ENCODE peak calls at places on chromosomes 12 and 14, in seven cellular contexts. Y is posterior cingulate gyrus; S is ACHN; N is activated T-helper 9 cell treated with anti-CD3 and anti-CD28 coated beads, Interleukin-2, amount 50 U/mL, for 16 hours; A is frontal cortex; B is glutamatergic neuron; Z is G401. M is an unnamed sample.

GRCh38 chr12:19243577-19243976 is 114.0 kb downstream of the PLEKHA5 start:
- DNase-seq in Y (no peak), S (no peak), N (no peak), A (no peak), B (no peak), Z (no peak), M (no peak)

GRCh38 chr14:103100281-103101121 is 6.0 kb downstream of the EXOC3L4 start:
- DNase-seq in Y (peak; percentile 67), S (no peak), N (no peak), A (no peak), B (no peak), Z (no peak), M (no peak)

GRCh38 chr14:98489115-98489514 is 782.9 kb downstream of the BCL11B start:
- DNase-seq in Y (no peak), S (no peak), N (no peak), A (no peak), B (no peak), Z (no peak), M (no peak)

GRCh38 chr12:110253176-110253575 is 27.9 kb upstream of the ATP2A2 start:
- DNase-seq in Y (peak; percentile 80), S (no peak), N (no peak), A (no peak), B (no peak), Z (no peak), M (no peak)

GRCh38 chr12:124039276-124039675 is 66.3 kb downstream of the ZNF664 start:
- DNase-seq in Y (no peak), S (peak; percentile 21), N (no peak), A (no peak), B (no peak), Z (no peak), M (no peak)

GRCh38 chr12:2640709-2641108 is 154.1 kb upstream of the FKBP4 start:
- DNase-seq in Y (peak; percentile 96), S (peak; percentile 98), N (no peak), A (peak; percentile 68), B (no peak), Z (no peak), M (peak; percentile 48)

GRCh38 chr12:80702889-80703605 is 4.4 kb upstream of the MYF6 start:
- DNase-seq in Y (no peak), S (peak; percentile 68), N (no peak), A (no peak), B (no peak), Z (no peak), M (no peak)

GRCh38 chr12:89827592-89827991 is 119.0 kb upstream of the ATP2B1 start:
- DNase-seq in Y (no peak), S (no peak), N (no peak), A (no peak), B (no peak), Z (no peak), M (no peak)

GRCh38 chr12:61397668-61398067 is 862.5 kb upstream of the USP15 start:
- DNase-seq in Y (no peak), S (no peak), N (no peak), A (no peak), B (no peak), Z (no peak), M (no peak)

GRCh38 chr12:131620520-131620919 is 90.4 kb upstream of the SFSWAP start:
- DNase-seq in Y (peak; percentile 83), S (no peak), N (no peak), A (no peak), B (no peak), Z (no peak), M (no peak)

GRCh38 chr12:18468521-18469075 is 207.3 kb downstream of the PIK3C2G start:
- DNase-seq in Y (no peak), S (no peak), N (no peak), A (no peak), B (no peak), Z (no peak), M (no peak)

GRCh38 chr14:93042968-93043940 is 72.5 kb downstream of the ITPK1 start:
- DNase-seq in Y (no peak), S (no peak), N (no peak), A (no peak), B (no peak), Z (no peak), M (peak; percentile 59)

GRCh38 chr12:66539451-66539850 is 139.4 kb downstream of the GRIP1 start:
- DNase-seq in Y (no peak), S (no peak), N (no peak), A (no peak), B (no peak), Z (peak; percentile 31), M (no peak)

GRCh38 chr12:64895541-64895940 is 71.1 kb downstream of the TBC1D30 start:
- DNase-seq in Y (no peak), S (no peak), N (no peak), A (no peak), B (no peak), Z (no peak), M (no peak)

GRCh38 chr12:109461846-109462766 is 15.0 kb downstream of the KCTD10 start:
- DNase-seq in Y (no peak), S (peak; percentile 83), N (no peak), A (no peak), B (peak; percentile 47), Z (no peak), M (peak; percentile 97)

GRCh38 chr12:100142851-100143559 is at the start of gene BLTP3B:
- DNase-seq in Y (peak; percentile 98), S (peak; percentile 85), N (peak; percentile 86), A (peak; percentile 86), B (peak; percentile 96), Z (peak; percentile 94), M (peak; percentile 89)

GRCh38 chr12:124715121-124715990 is 147.9 kb upstream of the NCOR2 start:
- DNase-seq in Y (no peak), S (no peak), N (no peak), A (no peak), B (no peak), Z (no peak), M (no peak)

GRCh38 chr12:15787801-15788200 is 1.4 kb downstream of the EPS8 start:
- DNase-seq in Y (no peak), S (peak; percentile 26), N (no peak), A (no peak), B (no peak), Z (peak; percentile 29), M (no peak)

GRCh38 chr14:90168425-90169105 is 87.8 kb upstream of the PSMC1 start:
- DNase-seq in Y (no peak), S (no peak), N (no peak), A (no peak), B (no peak), Z (no peak), M (no peak)

GRCh38 chr12:106498056-106498455 is 84.7 kb upstream of the RFX4 start:
- DNase-seq in Y (no peak), S (no peak), N (no peak), A (no peak), B (no peak), Z (no peak), M (no peak)

GRCh38 chr14:61894452-61895077 is 132.3 kb downstream of the SNAPC1 start:
- DNase-seq in Y (peak; percentile 93), S (peak; percentile 61), N (peak; percentile 14), A (peak; percentile 36), B (peak; percentile 77), Z (peak; percentile 92), M (no peak)

GRCh38 chr14:32203928-32204357 is 874 bp upstream of the RNU6-8 start:
- DNase-seq in Y (no peak), S (peak; percentile 4), N (no peak), A (no peak), B (no peak), Z (peak; percentile 70), M (no peak)

GRCh38 chr12:14756331-14757143 is 46.7 kb downstream of the WBP11 start:
- DNase-seq in Y (no peak), S (peak; percentile 24), N (no peak), A (no peak), B (peak; percentile 40), Z (no peak), M (no peak)

GRCh38 chr14:59213368-59214315 is 25.2 kb downstream of the DAAM1 start:
- DNase-seq in Y (no peak), S (no peak), N (no peak), A (no peak), B (no peak), Z (no peak), M (no peak)

GRCh38 chr12:120474092-120474960 is 4.8 kb upstream of the SRSF9 start:
- DNase-seq in Y (peak; percentile 88), S (peak; percentile 84), N (no peak), A (peak; percentile 49), B (no peak), Z (no peak), M (peak; percentile 60)

GRCh38 chr14:91732859-91733477 is 1.1 kb upstream of the CATSPERB start:
- DNase-seq in Y (no peak), S (no peak), N (no peak), A (peak; percentile 7), B (no peak), Z (no peak), M (no peak)

GRCh38 chr14:99534863-99535262 is 53.7 kb downstream of the CCNK start:
- DNase-seq in Y (peak; percentile 93), S (peak; percentile 87), N (no peak), A (peak; percentile 71), B (no peak), Z (peak; percentile 46), M (no peak)

GRCh38 chr12:126171936-126172559 is 1106.8 kb downstream of the AACS start:
- DNase-seq in Y (no peak), S (no peak), N (no peak), A (no peak), B (no peak), Z (no peak), M (no peak)

GRCh38 chr14:89428556-89429196 is 11.6 kb upstream of the FOXN3 start:
- DNase-seq in Y (peak; percentile 89), S (peak; percentile 7), N (no peak), A (no peak), B (peak; percentile 26), Z (peak; percentile 96), M (peak; percentile 77)

GRCh38 chr14:32932921-32933622 is 5.6 kb upstream of the NPAS3 start:
- DNase-seq in Y (peak; percentile 91), S (no peak), N (no peak), A (peak; percentile 36), B (peak; percentile 54), Z (no peak), M (no peak)

GRCh38 chr12:63400318-63400717 is 249.3 kb upstream of the AVPR1A start:
- DNase-seq in Y (no peak), S (no peak), N (no peak), A (no peak), B (no peak), Z (no peak), M (no peak)

GRCh38 chr14:22184157-22185025 is 404.6 kb downstream of the DAD1 start:
- DNase-seq in Y (no peak), S (no peak), N (no peak), A (no peak), B (no peak), Z (no peak), M (no peak)

GRCh38 chr12:106282457-106283097 is 20.0 kb upstream of the TCP11L2 start:
- DNase-seq in Y (no peak), S (peak; percentile 73), N (peak; percentile 18), A (peak; percentile 22), B (peak; percentile 47), Z (peak; percentile 37), M (no peak)

GRCh38 chr12:113955109-113955970 is 10.8 kb downstream of the RBM19 start:
- DNase-seq in Y (no peak), S (peak; percentile 77), N (no peak), A (no peak), B (peak; percentile 64), Z (peak; percentile 3), M (no peak)

M was measured in breast epithelium.